ENCODE peak calls at places on chromosomes 7 and 10, in six cellular contexts. C is GM23338, B is H1, O is GM12878, P is HepG2, H is K562. F is an unnamed sample.

GRCh38 chr10:100655760-100656421 is 89.5 kb upstream of the PAX2 start:
- DNase-seq in B (peak; percentile 62), H (no peak), P (no peak), C (no peak), O (no peak), F (no peak)

GRCh38 chr7:101650579-101651081 is 21.5 kb upstream of the MYL10 start:
- DNase-seq in B (no peak), H (no peak), P (no peak), O (no peak), C (no peak), F (no peak)

GRCh38 chr10:94042001-94042813 is 48.5 kb downstream of the PLCE1 start:
- DNase-seq in O (peak; percentile 7), P (no peak), B (no peak), C (peak; percentile 61), H (no peak), F (no peak)

GRCh38 chr7:22394739-22395138 is 37.8 kb upstream of the RAPGEF5 start:
- DNase-seq in O (no peak), C (no peak), P (no peak), B (no peak), H (no peak), F (no peak)

GRCh38 chr7:134083766-134084487 is 43.2 kb upstream of the LRGUK start:
- DNase-seq in O (no peak), C (no peak), B (no peak), P (no peak), H (peak; percentile 88), F (no peak)

GRCh38 chr10:69086131-69086530 is 1.8 kb upstream of the SRGN start:
- DNase-seq in O (no peak), P (no peak), C (peak; percentile 54), B (no peak), H (peak; percentile 50), F (no peak)

GRCh38 chr10:49252313-49253034 is 46.5 kb upstream of the C10orf71 start:
- DNase-seq in P (no peak), C (no peak), H (no peak), B (no peak), O (no peak), F (no peak)

GRCh38 chr7:70177166-70177565 is 578.9 kb downstream of the AUTS2 start:
- DNase-seq in B (no peak), P (no peak), O (no peak), H (no peak), C (no peak), F (no peak)

GRCh38 chr7:77867208-77867915 is 68.8 kb downstream of the PHTF2 start:
- DNase-seq in C (no peak), B (no peak), P (no peak), H (no peak), O (no peak), F (no peak)

GRCh38 chr10:116866987-116867595 is 17.8 kb downstream of the ENO4 start:
- DNase-seq in C (no peak), O (no peak), P (no peak), H (no peak), B (no peak), F (no peak)

GRCh38 chr10:119301397-119301796 is 94.0 kb downstream of the GRK5 start:
- DNase-seq in H (no peak), B (no peak), O (no peak), C (no peak), P (no peak), F (no peak)

GRCh38 chr7:116208919-116209318 is 1.4 kb upstream of the TES start:
- DNase-seq in C (no peak), B (no peak), P (no peak), O (no peak), H (no peak), F (no peak)

GRCh38 chr7:73567701-73568685 is 10.4 kb downstream of the TBL2 start:
- DNase-seq in C (no peak), B (no peak), P (no peak), O (no peak), H (no peak), F (no peak)

GRCh38 chr10:131901181-131901829 is 497 bp downstream of the PPP2R2D start:
- DNase-seq in B (no peak), C (peak; percentile 67), P (no peak), H (no peak), O (no peak), F (peak; percentile 59)

GRCh38 chr7:2008101-2008935 is 224.4 kb downstream of the MAD1L1 start:
- DNase-seq in B (no peak), H (no peak), P (no peak), O (no peak), C (no peak), F (peak; percentile 14)

GRCh38 chr7:84454174-84454959 is 259.8 kb upstream of the SEMA3A start:
- DNase-seq in C (no peak), H (no peak), P (no peak), O (no peak), B (no peak), F (no peak)

GRCh38 chr7:6323936-6324701 is 51.7 kb upstream of the CYTH3 start:
- DNase-seq in H (no peak), B (no peak), P (no peak), C (peak; percentile 54), O (no peak), F (no peak)

GRCh38 chr7:55152490-55152889 is 133.7 kb downstream of the EGFR start:
- DNase-seq in C (no peak), B (no peak), P (no peak), H (no peak), O (no peak), F (no peak)

GRCh38 chr10:55627526-55628170 is 733.4 kb downstream of the ZWINT start:
- DNase-seq in H (no peak), P (no peak), C (peak; percentile 80), B (peak; percentile 60), O (no peak), F (peak; percentile 53)

GRCh38 chr7:101245147-101245668 is 327 bp upstream of the FIS1 start:
- DNase-seq in H (no peak), B (no peak), C (no peak), P (no peak), O (no peak), F (no peak)

GRCh38 chr10:91034494-91035157 is 113.7 kb upstream of the ANKRD1 start:
- DNase-seq in C (peak; percentile 50), H (no peak), P (peak; percentile 9), O (no peak), B (no peak), F (no peak)

GRCh38 chr7:132815696-132816334 is 239.5 kb upstream of the PLXNA4 start:
- DNase-seq in H (peak; percentile 34), C (peak; percentile 22), O (no peak), B (no peak), P (no peak), F (no peak)

GRCh38 chr7:98420966-98421612 is 20.2 kb upstream of the BAIAP2L1 start:
- DNase-seq in C (peak; percentile 95), H (peak; percentile 89), O (no peak), P (peak; percentile 76), B (peak; percentile 91), F (peak; percentile 93)

GRCh38 chr7:98423043-98423442 is 22.2 kb upstream of the BAIAP2L1 start:
- DNase-seq in P (peak; percentile 36), B (no peak), C (no peak), O (no peak), H (peak; percentile 70), F (no peak)

GRCh38 chr7:98418636-98419315 is 17.9 kb upstream of the BAIAP2L1 start:
- DNase-seq in H (peak; percentile 82), P (peak; percentile 100), B (no peak), O (no peak), C (no peak), F (no peak)

GRCh38 chr7:98414205-98414900 is 13.5 kb upstream of the BAIAP2L1 start:
- DNase-seq in P (no peak), H (no peak), O (no peak), C (no peak), B (no peak), F (no peak)

DNA sequence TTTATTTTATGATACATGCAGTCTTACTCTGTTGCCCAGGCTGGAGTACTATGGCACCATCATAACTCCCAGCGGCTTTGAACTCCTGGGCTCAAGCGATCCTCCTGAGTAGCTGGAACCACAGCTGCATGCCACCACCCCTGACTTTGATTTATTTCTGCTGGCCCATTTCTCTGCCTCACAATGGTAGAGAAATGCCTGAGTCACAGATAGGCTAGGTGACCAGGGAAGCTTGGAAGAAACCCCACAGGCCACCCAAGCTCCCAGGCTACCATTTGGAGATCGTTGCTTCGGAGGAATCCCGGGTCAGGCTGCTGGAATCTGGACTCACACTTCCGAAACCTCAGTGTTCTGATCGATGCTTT is 17.4 kb upstream of the BAIAP2L1 start:
- DNase-seq in P (peak; percentile 44), H (peak; percentile 15), O (no peak), C (no peak), B (no peak), F (no peak)
- TF ChIP-seq CREB1 in P (no peak), H (no peak), O (no peak), C (no peak), B (no peak), F (no peak)

GRCh38 chr7:106568680-106569499 is 92.1 kb downstream of the CCDC71L start:
- DNase-seq in O (no peak), C (peak; percentile 49), B (no peak), P (no peak), H (peak; percentile 95), F (peak; percentile 24)
- TF ChIP-seq CREB1 in O (no peak), C (no peak), B (no peak), P (no peak), H (peak; percentile 50), F (no peak)

GRCh38 chr7:76233538-76234281 is 32.0 kb downstream of the SRRM3 start:
- DNase-seq in C (peak; percentile 96), P (no peak), B (peak; percentile 63), H (peak; percentile 9), O (no peak), F (peak; percentile 27)
- TF ChIP-seq CREB1 in C (no peak), P (no peak), B (no peak), H (no peak), O (no peak), F (no peak)

GRCh38 chr7:7761974-7762769 is 43.8 kb upstream of the RPA3 start:
- DNase-seq in P (no peak), B (no peak), H (no peak), O (no peak), C (no peak), F (no peak)
- TF ChIP-seq CREB1 in P (no peak), B (no peak), H (no peak), O (no peak), C (no peak), F (no peak)

DNA sequence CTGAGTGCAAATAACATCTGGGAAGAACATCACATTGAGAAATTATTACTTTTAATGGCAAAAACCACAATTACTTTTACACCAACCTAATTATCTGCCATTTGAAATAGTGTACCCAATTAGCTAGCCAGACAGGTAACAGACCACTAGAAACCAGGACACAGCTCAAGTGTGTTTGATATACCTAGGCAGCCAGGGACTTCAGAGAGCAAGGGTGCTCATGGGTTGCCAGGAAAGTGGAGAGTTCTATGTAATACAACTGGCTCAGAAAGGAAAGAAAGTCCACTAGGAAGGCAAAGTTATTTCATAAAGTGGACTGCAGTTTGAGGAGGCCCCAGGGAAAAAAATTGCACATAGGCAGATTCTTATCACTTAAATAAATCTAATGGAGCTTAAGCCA is 50.0 kb upstream of the PTN start:
- DNase-seq in B (no peak), P (no peak), C (no peak), H (no peak), O (no peak), F (no peak)
- TF ChIP-seq CREB1 in B (no peak), P (no peak), C (no peak), H (no peak), O (no peak), F (no peak)